ENCODE peak calls at places on chromosomes 4 and X, in eight cellular contexts. D is uterus; U is GM23248; M is psoas muscle; Z is Karpas-422; L is lower lobe of right lung; W is naive thymus-derived CD4-positive, alpha-beta T cell; F is left lung. E is an unnamed sample. For H3K4me1, the result is how much of the 10 kb centered on the place peaks cover.

GRCh38 chr4:13415068-13415785 is 68.9 kb downstream of the RAB28 start:
- DNase-seq in D (no peak), L (peak), U (no peak), F (no peak), W (no peak), Z (no peak), M (peak), E (no peak)

GRCh38 chr4:138938371-138938699 is 77.2 kb upstream of the NOCT start:
- DNase-seq in D (no peak), L (no peak), Z (peak), M (no peak), W (no peak), F (no peak), U (peak), E (no peak)

GRCh38 chr4:7861440-7861881 is 78.2 kb downstream of the AFAP1 start:
- DNase-seq in U (peak), D (no peak), F (no peak), L (no peak), M (no peak), W (no peak), Z (no peak), E (no peak)

GRCh38 chr4:107247738-107248137 is 211.6 kb upstream of the DKK2 start:
- DNase-seq in F (no peak), M (no peak), U (no peak), D (peak), L (no peak), W (no peak), Z (no peak), E (no peak)

GRCh38 chr4:186900232-186900900 is 176.7 kb upstream of the FAT1 start:
- DNase-seq in D (no peak), M (no peak), U (peak), L (no peak), W (no peak), Z (no peak), F (no peak), E (no peak)

GRCh38 chr4:76584235-76585152 is 149.5 kb downstream of the SHROOM3 start:
- DNase-seq in M (no peak), F (no peak), Z (no peak), U (no peak), W (no peak), D (peak), L (no peak), E (no peak)

GRCh38 chr4:34280131-34280530 is 1964.2 kb downstream of the ARAP2 start:
- DNase-seq in Z (no peak), M (no peak), F (no peak), U (no peak), L (no peak), D (no peak), W (no peak), E (no peak)

GRCh38 chr4:73662709-73663546 is 42.7 kb upstream of the RASSF6 start:
- DNase-seq in Z (peak), D (no peak), W (no peak), F (no peak), M (no peak), U (peak), L (no peak), E (no peak)

GRCh38 chr4:47837582-47838294 is at the start of gene CORIN:
- DNase-seq in M (no peak), F (peak), L (peak), D (no peak), W (peak), U (peak), Z (peak), E (peak)

GRCh38 chrX:9562851-9563250 is 98.0 kb downstream of the TBL1X start:
- DNase-seq in L (no peak), F (no peak), Z (no peak), D (no peak), M (no peak), W (no peak), U (peak), E (no peak)

GRCh38 chr4:94511591-94511990 is 59.8 kb downstream of the PDLIM5 start:
- DNase-seq in W (no peak), L (no peak), M (no peak), D (no peak), U (no peak), Z (no peak), F (no peak), E (no peak)

GRCh38 chr4:153759407-153760226 is at the start of gene RNF175:
- DNase-seq in W (peak), F (no peak), M (peak), D (no peak), L (no peak), U (peak), Z (no peak), E (no peak)

GRCh38 chr4:159946983-159947645 is 844.2 kb downstream of the RAPGEF2 start:
- DNase-seq in L (no peak), U (peak), M (no peak), W (no peak), D (no peak), F (no peak), Z (peak), E (no peak)

GRCh38 chrX:133726642-133727041 is 258.8 kb downstream of the GPC3 start:
- DNase-seq in M (no peak), W (no peak), U (no peak), Z (no peak), F (no peak), D (no peak), L (no peak), E (no peak)

GRCh38 chr4:179817317-179817716 is 2375.1 kb upstream of the AGA start:
- DNase-seq in M (no peak), F (no peak), W (no peak), Z (no peak), U (no peak), D (no peak), L (no peak), E (no peak)

GRCh38 chr4:76998251-76998901 is 48.8 kb downstream of the SEPTIN11 start:
- DNase-seq in W (no peak), L (no peak), U (peak), Z (no peak), M (no peak), D (no peak), F (no peak), E (no peak)

GRCh38 chr4:20512980-20513379 is 187.3 kb upstream of the PACRGL start:
- DNase-seq in L (no peak), U (no peak), M (no peak), D (no peak), Z (no peak), F (no peak), W (no peak), E (no peak)

GRCh38 chrX:109797311-109797975 is 64.4 kb upstream of the ACSL4 start:
- DNase-seq in U (peak), Z (no peak), W (no peak), F (no peak), M (no peak), D (no peak), L (no peak), E (no peak)

GRCh38 chrX:35122756-35123155 is 180.2 kb downstream of the FAM47B start:
- DNase-seq in D (no peak), W (no peak), U (no peak), M (no peak), Z (no peak), L (no peak), F (no peak), E (no peak)

GRCh38 chrX:118976599-118977340 is 2.4 kb downstream of the LONRF3 start:
- DNase-seq in D (peak), Z (peak), U (peak), L (peak), F (peak), M (peak), W (peak), E (peak)

GRCh38 chr4:26311633-26312032 is 9.2 kb upstream of the RBPJ start:
- DNase-seq in W (no peak), F (no peak), D (no peak), M (no peak), L (no peak), U (no peak), Z (no peak), E (no peak)

GRCh38 chrX:78213331-78213730 is 73.9 kb upstream of the TAF9B start:
- DNase-seq in F (no peak), W (no peak), D (no peak), L (no peak), Z (no peak), U (no peak), M (no peak), E (peak)

GRCh38 chrX:70755850-70756249 is 152.7 kb downstream of the TEX11 start:
- DNase-seq in U (no peak), L (no peak), W (peak), F (no peak), D (no peak), M (no peak), Z (no peak), E (peak)

GRCh38 chrX:154056739-154057367 is 37.2 kb upstream of the IRAK1 start:
- DNase-seq in W (peak), D (no peak), Z (no peak), M (no peak), L (no peak), U (peak), F (no peak), E (no peak)

GRCh38 chr4:47577779-47578553 is 92.9 kb downstream of the ATP10D start:
- DNase-seq in F (no peak), Z (no peak), W (no peak), D (no peak), M (no peak), U (peak), L (no peak), E (no peak)

DNA sequence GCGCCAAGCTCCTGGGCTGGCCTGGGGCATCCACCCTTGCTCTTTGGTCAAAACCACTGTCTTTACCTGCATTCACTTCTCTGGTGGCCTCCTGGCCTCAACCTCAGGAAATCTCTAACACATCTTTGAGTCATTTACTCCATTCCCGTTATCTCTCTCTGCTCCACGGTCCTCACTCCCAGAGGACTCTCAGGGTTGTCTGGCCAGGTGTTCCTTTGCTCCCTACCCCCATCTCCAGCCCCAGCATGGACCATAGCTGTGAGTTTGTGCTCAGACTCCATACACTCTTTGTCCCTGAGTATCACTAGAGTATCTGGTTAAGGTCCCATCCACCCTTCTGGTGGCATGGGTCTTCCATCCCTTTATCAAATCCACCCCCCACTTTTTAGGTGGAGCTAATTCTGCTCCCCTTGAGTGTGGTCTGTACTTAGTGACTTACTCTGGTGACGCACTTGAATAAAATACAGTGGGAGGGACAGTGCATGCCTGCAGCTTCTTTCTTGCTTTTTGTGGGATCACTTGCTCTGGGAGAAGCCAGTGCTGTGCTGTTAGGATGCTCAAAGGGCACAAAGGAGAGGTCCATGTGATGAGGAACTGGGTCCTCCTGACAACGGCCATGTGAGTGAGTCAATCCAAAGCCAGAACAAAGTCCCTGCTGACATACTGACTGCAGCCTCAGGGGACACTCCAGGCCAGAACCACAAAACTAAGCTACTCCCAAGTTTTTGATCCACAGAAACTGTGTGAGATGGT is 44.3 kb downstream of the IGFBP7 start:
- DNase-seq in U (peak), L (no peak), D (no peak), W (no peak), M (no peak), F (no peak), Z (no peak), E (no peak)
- H3K4me1 ChIP-seq in U (under half), L (under half), D (under half), W (under half), M (under half), F (under half), Z (under half), E (under half)

GRCh38 chr4:52372269-52372668 is 286.8 kb downstream of the USP46 start:
- DNase-seq in L (no peak), F (no peak), M (no peak), Z (no peak), D (no peak), W (no peak), U (no peak), E (no peak)

GRCh38 chr4:52372747-52373146 is 286.4 kb downstream of the USP46 start:
- DNase-seq in M (no peak), D (no peak), L (no peak), Z (peak), U (no peak), W (no peak), F (no peak), E (no peak)

GRCh38 chr4:52371861-52372260 is 287.2 kb downstream of the USP46 start:
- DNase-seq in M (no peak), U (no peak), W (no peak), L (no peak), D (no peak), Z (peak), F (no peak), E (no peak)

GRCh38 chr4:52374847-52375246 is 284.3 kb downstream of the USP46 start:
- DNase-seq in D (no peak), M (no peak), F (no peak), L (no peak), W (no peak), Z (peak), U (no peak), E (no peak)

DNA sequence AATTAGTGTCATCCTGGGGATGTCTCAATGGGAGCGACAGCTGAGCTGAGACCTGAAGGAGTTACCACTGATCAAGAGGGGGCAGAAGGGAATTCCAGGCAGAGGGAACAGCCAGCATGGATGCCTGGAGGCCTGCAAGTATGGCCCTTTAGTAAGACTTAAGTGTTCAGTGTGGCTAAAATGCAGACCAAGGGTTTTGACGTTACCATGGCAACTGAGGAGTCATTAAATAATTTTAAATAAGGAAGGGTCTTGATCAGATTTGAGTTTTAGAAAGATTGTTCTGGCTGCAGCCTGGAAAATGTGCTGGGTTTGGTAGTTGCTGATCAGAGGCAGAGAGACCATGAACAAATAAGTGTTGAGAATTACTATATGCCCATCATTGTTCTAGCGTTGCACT is 285.5 kb downstream of the USP46 start:
- DNase-seq in L (no peak), W (no peak), F (no peak), D (no peak), Z (peak), U (no peak), M (no peak), E (no peak)
- H3K4me1 ChIP-seq in L (under half), W (under half), F (under half), D (under half), Z (half or more), U (under half), M (under half), E (under half)

GRCh38 chrX:101370888-101371504 is 15.0 kb downstream of the BTK start:
- DNase-seq in L (no peak), F (no peak), M (no peak), W (no peak), Z (peak), D (no peak), U (no peak), E (no peak)
- H3K4me1 ChIP-seq in L (under half), F (under half), M (under half), W (under half), Z (under half), D (under half), U (under half), E (under half)

GRCh38 chr4:168560184-168560834 is 63.5 kb downstream of the PALLD start:
- DNase-seq in D (no peak), F (peak), U (peak), L (no peak), Z (no peak), M (no peak), W (no peak), E (no peak)
- H3K4me1 ChIP-seq in D (under half), F (under half), U (under half), L (under half), Z (under half), M (half or more), W (under half), E (under half)

E was measured in mucosa of descending colon.